ENCODE peak calls at places on chromosome 21, in four cellular contexts. Q is central memory CD4-positive, alpha-beta T cell; L is left ventricle myocardium inferior; D is sciatic nerve. C is an unnamed sample.

GRCh38 chr21:17050156-17050555 is 462.7 kb upstream of the CXADR start:
- DNase-seq in D (no peak), Q (no peak), L (no peak), C (no peak)

GRCh38 chr21:32819702-32820101 is 48.1 kb upstream of the PAXBP1 start:
- DNase-seq in D (no peak), Q (no peak), L (no peak), C (no peak)

GRCh38 chr21:41763398-41763931 is 3.4 kb downstream of the RIPK4 start:
- DNase-seq in L (peak), Q (no peak), D (no peak), C (no peak)

GRCh38 chr21:41478319-41479177 is 29.4 kb downstream of the TMPRSS2 start:
- DNase-seq in Q (no peak), L (no peak), D (no peak), C (no peak)

GRCh38 chr21:46000731-46001641 is 19.4 kb downstream of the COL6A1 start:
- DNase-seq in D (no peak), L (peak), Q (no peak), C (no peak)

GRCh38 chr21:40924641-40925040 is 77.7 kb upstream of the DSCAM start:
- DNase-seq in Q (no peak), L (no peak), D (no peak), C (no peak)

GRCh38 chr21:41168391-41169257 is 664 bp downstream of the BACE2 start:
- DNase-seq in Q (no peak), L (peak), D (peak), C (no peak)

GRCh38 chr21:41845310-41846032 is 33.7 kb downstream of the PRDM15 start:
- DNase-seq in L (no peak), Q (no peak), D (no peak), C (no peak)

GRCh38 chr21:45792682-45793383 is 149.3 kb downstream of the PCBP3 start:
- DNase-seq in D (no peak), Q (no peak), L (no peak), C (no peak)

GRCh38 chr21:45533731-45534571 is 8.3 kb downstream of the SLC19A1 start:
- DNase-seq in Q (no peak), L (peak), D (peak), C (no peak)

GRCh38 chr21:45355573-45355972 is 49.4 kb upstream of the COL18A1 start:
- DNase-seq in Q (no peak), D (no peak), L (no peak), C (no peak)

GRCh38 chr21:31198575-31198974 is 145.5 kb downstream of the TIAM1 start:
- DNase-seq in D (no peak), Q (peak), L (no peak), C (peak)

GRCh38 chr21:46295996-46296752 is 10.0 kb downstream of the YBEY start:
- DNase-seq in Q (no peak), D (peak), L (peak), C (no peak)

GRCh38 chr21:37342046-37342632 is 24.4 kb upstream of the DYRK1A start:
- DNase-seq in L (no peak), D (no peak), Q (no peak), C (no peak)

GRCh38 chr21:42513151-42513984 is at the start of gene SLC37A1:
- DNase-seq in L (no peak), Q (peak), D (peak), C (no peak)

C was measured in mesenchymal stem cell.